ENCODE peak calls at places on chromosomes 16 and 17, in ten cellular contexts. E is spleen; Z is adrenal gland; N is A549; K is colonic mucosa; L is thyroid gland; P is astrocyte; J is GM23248; T is suprapubic skin; A is CD8-positive, alpha-beta memory T cell. G is an unnamed sample. For H3K9me3, the result is how much of the 10 kb centered on the place peaks cover.

GRCh38 chr17:58335061-58335731 is 6.6 kb upstream of the TSPOAP1 start:
- DNase-seq in E (peak), Z (peak), N (no peak), K (no peak), L (peak), P (no peak), J (no peak), T (peak), A (no peak), G (no peak)

GRCh38 chr16:29857133-29857760 is 5.8 kb downstream of the CDIPT start:
- DNase-seq in E (no peak), Z (peak), N (no peak), K (no peak), L (no peak), P (peak), J (peak), T (no peak), A (no peak), G (no peak)

GRCh38 chr17:39845052-39845976 is 18.8 kb downstream of the IKZF3 start:
- DNase-seq in E (no peak), Z (no peak), N (no peak), K (no peak), L (peak), P (no peak), J (no peak), T (no peak), A (no peak), G (no peak)

GRCh38 chr17:2406903-2407790 is 6.3 kb upstream of the MNT start:
- DNase-seq in E (no peak), Z (peak), N (peak), K (peak), L (no peak), P (peak), J (peak), T (peak), A (no peak), G (peak)

GRCh38 chr17:79188048-79188447 is 113.4 kb downstream of the ENGASE start:
- DNase-seq in E (no peak), Z (no peak), N (peak), K (no peak), L (peak), P (no peak), J (peak), T (no peak), A (no peak), G (no peak)

GRCh38 chr16:73062640-73063283 is 14.8 kb upstream of the ZFHX3 start:
- DNase-seq in E (no peak), Z (no peak), N (no peak), K (no peak), L (no peak), P (no peak), J (no peak), T (no peak), A (no peak), G (no peak)

GRCh38 chr17:74605361-74605760 is 13.3 kb upstream of the CD300LD start:
- DNase-seq in E (no peak), Z (peak), N (peak), K (no peak), L (peak), P (peak), J (peak), T (peak), A (no peak), G (no peak)

GRCh38 chr17:80679816-80680215 is 135.2 kb downstream of the RPTOR start:
- DNase-seq in E (no peak), Z (no peak), N (no peak), K (no peak), L (no peak), P (no peak), J (no peak), T (no peak), A (no peak), G (no peak)

GRCh38 chr17:57900991-57901743 is 51.3 kb upstream of the MRPS23 start:
- DNase-seq in E (no peak), Z (no peak), N (no peak), K (peak), L (no peak), P (no peak), J (no peak), T (no peak), A (no peak), G (no peak)

GRCh38 chr17:42472709-42473521 is 14.2 kb downstream of the ATP6V0A1 start:
- DNase-seq in E (no peak), Z (no peak), N (no peak), K (no peak), L (no peak), P (peak), J (peak), T (no peak), A (no peak), G (no peak)

GRCh38 chr16:79664407-79664806 is 63.9 kb upstream of the MAF start:
- DNase-seq in E (no peak), Z (no peak), N (no peak), K (no peak), L (no peak), P (no peak), J (no peak), T (no peak), A (no peak), G (no peak)

GRCh38 chr16:6611535-6611934 is 721.1 kb upstream of the RBFOX1 start:
- DNase-seq in E (no peak), Z (no peak), N (no peak), K (no peak), L (no peak), P (no peak), J (no peak), T (no peak), A (no peak), G (no peak)

GRCh38 chr17:63035271-63035670 is 69.2 kb downstream of the TANC2 start:
- DNase-seq in E (no peak), Z (no peak), N (no peak), K (no peak), L (no peak), P (peak), J (peak), T (no peak), A (no peak), G (no peak)

GRCh38 chr16:58513874-58514273 is 1.4 kb upstream of the SETD6 start:
- DNase-seq in E (no peak), Z (no peak), N (no peak), K (no peak), L (no peak), P (peak), J (no peak), T (no peak), A (no peak), G (no peak)

GRCh38 chr16:86680137-86680536 is 101.8 kb downstream of the FOXL1 start:
- DNase-seq in E (no peak), Z (no peak), N (no peak), K (no peak), L (no peak), P (peak), J (peak), T (no peak), A (no peak), G (no peak)

GRCh38 chr17:33684714-33685113 is 391.6 kb upstream of the ASIC2 start:
- DNase-seq in E (no peak), Z (no peak), N (no peak), K (no peak), L (no peak), P (no peak), J (no peak), T (no peak), A (no peak), G (no peak)

GRCh38 chr16:75011634-75012307 is 12.9 kb downstream of the ZNRF1 start:
- DNase-seq in E (no peak), Z (no peak), N (no peak), K (no peak), L (no peak), P (peak), J (peak), T (no peak), A (no peak), G (peak)
- H3K4me3 ChIP-seq in E (no peak), Z (no peak), N (no peak), K (no peak), L (no peak), P (peak), J (peak), T (peak), A (no peak), G (peak)

GRCh38 chr17:17989081-17989480 is 16.4 kb downstream of the DRC3 start:
- DNase-seq in E (no peak), Z (no peak), N (no peak), K (no peak), L (no peak), P (no peak), J (no peak), T (no peak), A (no peak), G (no peak)
- H3K9me3 ChIP-seq in E (under half), Z (under half), N (under half), K (under half), L (under half), P (under half), J (under half), T (under half), A (under half), G (under half)

DNA sequence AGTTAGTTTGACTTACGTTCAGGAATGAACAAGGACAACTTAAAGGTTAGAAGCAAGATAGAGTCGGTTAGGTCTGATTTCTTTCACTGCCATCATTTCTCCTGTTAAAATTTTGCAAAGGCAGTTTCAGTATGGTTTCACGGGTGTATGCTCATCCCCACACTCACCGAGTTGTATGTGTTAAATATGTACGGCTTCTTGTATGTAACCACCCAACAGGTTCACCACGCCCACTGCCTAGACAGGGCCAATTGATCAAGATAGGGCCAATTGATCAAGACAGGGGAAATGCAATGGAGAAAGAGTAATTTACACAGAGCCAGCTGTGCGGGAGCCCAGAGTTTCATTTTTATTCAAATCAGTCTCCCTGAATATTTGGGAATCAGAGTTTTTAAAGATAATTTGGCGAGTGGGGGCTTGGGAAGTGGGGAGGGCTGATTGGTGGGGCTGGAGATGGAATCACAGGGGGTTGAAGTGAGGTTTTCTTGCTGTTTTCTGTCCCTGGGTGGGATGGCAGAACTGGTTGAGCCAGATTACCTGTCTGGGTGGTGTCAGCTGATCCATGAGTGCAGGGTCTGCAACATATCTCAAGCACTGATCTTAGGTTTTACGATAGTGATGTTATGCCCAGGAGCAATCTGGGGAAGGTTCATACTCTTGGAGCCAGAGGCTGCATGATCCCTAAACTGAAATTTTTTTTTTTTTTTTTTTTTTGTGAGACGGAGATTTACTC is 62.4 kb upstream of the PLCG2 start:
- DNase-seq in E (peak), Z (no peak), N (no peak), K (no peak), L (no peak), P (no peak), J (no peak), T (no peak), A (peak), G (peak)
- H3K4me3 ChIP-seq in E (no peak), Z (no peak), N (no peak), K (no peak), L (no peak), P (no peak), J (no peak), T (no peak), A (no peak), G (peak)

DNA sequence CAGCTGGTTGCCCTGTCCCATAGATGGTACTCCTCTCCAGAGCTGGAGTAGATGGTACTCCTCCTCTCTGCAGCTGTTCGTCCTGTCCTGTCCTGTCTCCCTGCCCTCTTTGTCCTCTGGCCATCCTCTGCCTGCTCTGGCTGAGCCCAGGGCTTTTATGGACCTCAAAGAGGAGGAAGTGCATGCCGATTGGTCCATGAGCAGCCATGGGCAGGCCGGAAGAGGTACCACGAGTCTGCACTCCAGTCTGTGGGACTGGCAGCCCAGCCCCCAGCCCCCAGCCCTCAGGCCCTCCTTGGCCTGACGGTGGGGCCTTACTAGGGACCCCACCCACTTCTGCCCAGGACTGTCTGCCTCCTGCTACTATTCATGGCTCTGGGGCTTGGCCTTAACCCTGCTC is 27.0 kb downstream of the GNGT2 start:
- DNase-seq in E (no peak), Z (no peak), N (no peak), K (no peak), L (no peak), P (no peak), J (no peak), T (no peak), A (no peak), G (no peak)
- H3K9me3 ChIP-seq in E (under half), Z (under half), N (under half), K (under half), L (under half), P (under half), J (under half), T (under half), A (under half), G (under half)

GRCh38 chr16:3187798-3188674 is at the start of gene OR1F1:
- DNase-seq in E (peak), Z (no peak), N (peak), K (no peak), L (no peak), P (peak), J (peak), T (no peak), A (peak), G (peak)

GRCh38 chr16:3188925-3189825 is 1.2 kb downstream of the OR1F1 start:
- DNase-seq in E (peak), Z (no peak), N (peak), K (peak), L (no peak), P (peak), J (peak), T (no peak), A (no peak), G (no peak)

GRCh38 chr16:3188675-3188924 is 596 bp downstream of the OR1F1 start:
- DNase-seq in E (no peak), Z (no peak), N (no peak), K (no peak), L (no peak), P (no peak), J (no peak), T (no peak), A (no peak), G (no peak)

GRCh38 chr16:3189869-3190268 is 1.9 kb downstream of the OR1F1 start:
- DNase-seq in E (no peak), Z (no peak), N (no peak), K (no peak), L (no peak), P (no peak), J (no peak), T (no peak), A (no peak), G (no peak)

DNA sequence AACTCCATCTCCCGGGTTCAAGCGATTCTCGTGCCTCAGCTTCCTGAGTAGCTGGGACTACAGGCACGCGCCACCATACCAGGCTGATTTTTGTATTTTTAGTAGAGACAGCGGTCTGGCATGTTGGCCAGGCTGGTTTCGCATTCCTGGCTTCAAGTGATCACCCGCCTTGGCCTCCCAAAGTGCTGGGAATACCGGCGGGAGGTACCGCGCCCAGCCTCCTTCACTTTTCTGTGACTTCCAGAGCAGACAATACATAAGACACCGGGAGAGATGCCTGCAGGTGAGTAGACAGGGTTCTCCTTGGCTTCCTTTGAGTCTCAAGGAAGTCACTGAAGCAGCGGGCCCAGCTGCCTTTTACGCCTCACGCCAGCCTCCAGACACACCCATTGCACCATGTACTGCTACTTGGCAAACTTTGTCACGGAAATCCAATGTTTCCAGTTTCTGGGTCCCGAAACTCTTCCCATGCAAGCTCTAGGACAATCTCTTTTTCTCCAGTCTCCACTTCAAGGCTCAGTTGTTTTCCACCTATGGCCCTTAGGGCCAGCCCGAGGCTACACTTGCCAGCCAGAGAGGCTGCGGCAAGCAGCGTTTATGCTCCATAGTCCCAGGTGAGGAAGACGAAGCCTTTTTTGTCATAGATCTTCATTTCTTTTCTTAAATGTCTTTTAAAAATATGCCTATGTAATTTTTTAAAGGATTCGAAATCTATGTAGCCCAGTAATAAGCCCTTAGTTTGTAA is 886 bp upstream of the OR1F1 start:
- DNase-seq in E (no peak), Z (no peak), N (no peak), K (no peak), L (no peak), P (no peak), J (no peak), T (no peak), A (no peak), G (no peak)
- H3K4me3 ChIP-seq in E (no peak), Z (no peak), N (no peak), K (no peak), L (no peak), P (no peak), J (peak), T (no peak), A (no peak), G (no peak)

GRCh38 chr17:29279397-29280070 is 14.4 kb downstream of the NUFIP2 start:
- DNase-seq in E (no peak), Z (no peak), N (no peak), K (no peak), L (no peak), P (no peak), J (no peak), T (no peak), A (no peak), G (no peak)
- H3K9me3 ChIP-seq in E (under half), Z (under half), N (under half), K (under half), L (under half), P (under half), J (under half), T (under half), A (under half), G (under half)

GRCh38 chr17:7610641-7611040 is 4.1 kb downstream of the FXR2 start:
- DNase-seq in E (no peak), Z (no peak), N (no peak), K (no peak), L (no peak), P (no peak), J (no peak), T (no peak), A (no peak), G (no peak)

GRCh38 chr17:7614422-7615264 is at the start of gene FXR2:
- DNase-seq in E (peak), Z (peak), N (peak), K (peak), L (peak), P (peak), J (peak), T (peak), A (peak), G (peak)

GRCh38 chr17:7611635-7612293 is 2.9 kb downstream of the FXR2 start:
- DNase-seq in E (no peak), Z (no peak), N (no peak), K (no peak), L (no peak), P (no peak), J (no peak), T (no peak), A (no peak), G (no peak)

GRCh38 chr17:7613769-7614421 is 802 bp downstream of the FXR2 start:
- DNase-seq in E (no peak), Z (no peak), N (no peak), K (no peak), L (no peak), P (peak), J (peak), T (no peak), A (no peak), G (no peak)

DNA sequence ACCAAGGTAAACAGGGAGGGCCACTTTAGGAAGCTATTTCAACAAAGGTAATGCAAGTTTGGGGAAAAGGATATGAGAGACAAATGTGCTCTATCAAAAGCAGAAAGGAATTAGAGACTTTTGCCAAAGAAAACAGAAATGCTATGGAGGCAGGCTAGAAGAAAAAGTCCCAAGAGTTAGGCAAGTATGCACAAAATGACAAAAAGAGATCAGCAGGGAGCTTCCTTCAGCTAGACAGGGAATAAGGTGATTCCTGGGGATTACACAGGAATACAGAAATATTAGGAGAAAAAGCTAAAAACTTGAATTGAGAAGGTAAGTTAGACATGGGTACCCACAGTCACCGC is 2.4 kb downstream of the FXR2 start:
- DNase-seq in E (no peak), Z (no peak), N (no peak), K (no peak), L (no peak), P (no peak), J (no peak), T (no peak), A (no peak), G (no peak)
- H3K4me3 ChIP-seq in E (no peak), Z (no peak), N (no peak), K (no peak), L (no peak), P (peak), J (peak), T (no peak), A (no peak), G (peak)

GRCh38 chr16:31879937-31880321 is 6.3 kb downstream of the ZNF267 start:
- DNase-seq in E (no peak), Z (no peak), N (no peak), K (no peak), L (no peak), P (no peak), J (no peak), T (no peak), A (no peak), G (no peak)
- H3K9me3 ChIP-seq in E (under half), Z (under half), N (half or more), K (under half), L (under half), P (under half), J (under half), T (under half), A (under half), G (under half)

DNA sequence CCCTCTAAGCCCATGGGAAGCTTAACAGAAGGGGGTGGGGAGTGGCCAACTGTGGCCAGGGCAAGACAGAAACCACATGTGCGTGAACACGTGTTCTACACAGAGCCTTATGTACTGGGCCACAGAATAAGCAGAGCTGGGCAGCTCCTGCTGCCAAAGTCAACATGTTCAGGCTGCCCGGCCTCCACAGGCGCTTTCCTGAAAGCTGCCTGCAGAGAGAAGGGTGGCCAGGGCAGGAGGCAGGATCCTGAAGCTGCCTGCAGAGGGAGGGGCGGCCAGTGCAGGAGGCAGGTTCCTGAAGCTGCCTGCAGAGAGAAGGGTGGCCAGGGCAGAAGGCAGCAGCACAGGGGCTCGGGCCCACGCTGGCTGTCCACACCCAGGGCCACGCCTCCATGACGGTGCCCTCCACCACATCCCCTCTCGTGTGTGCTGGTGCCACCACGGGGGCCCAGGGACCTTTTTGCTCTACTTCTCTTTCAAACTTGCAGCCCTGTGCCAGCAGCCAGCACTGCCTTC is 79.5 kb downstream of the ANKRD11 start:
- DNase-seq in E (no peak), Z (peak), N (no peak), K (peak), L (peak), P (peak), J (peak), T (no peak), A (no peak), G (peak)
- H3K4me3 ChIP-seq in E (no peak), Z (no peak), N (no peak), K (no peak), L (no peak), P (no peak), J (no peak), T (peak), A (no peak), G (peak)

GRCh38 chr17:6768447-6768846 is 7.6 kb upstream of the FBXO39 start:
- DNase-seq in E (no peak), Z (no peak), N (no peak), K (no peak), L (no peak), P (no peak), J (no peak), T (no peak), A (no peak), G (no peak)
- H3K9me3 ChIP-seq in E (under half), Z (under half), N (under half), K (under half), L (under half), P (under half), J (under half), T (under half), A (under half), G (half or more)

G was measured in CD4-positive, CD25-positive, alpha-beta regulatory T cell.